ENCODE peak calls at places on chromosomes 5 and 9, in seven cellular contexts. J, E, Y, I, X, D and N are unnamed samples.

GRCh38 chr5:181086410-181087229 is 44.3 kb downstream of the OR2V1 start:
- DNase-seq in I (no peak), X (no peak), D (no peak), Y (no peak), J (no peak), E (no peak), N (no peak)

GRCh38 chr5:179927834-179928233 is 20.1 kb upstream of the TBC1D9B start:
- DNase-seq in J (no peak), E (no peak), Y (no peak), D (no peak), I (no peak), X (no peak), N (no peak)

GRCh38 chr5:56715996-56716395 is 99.4 kb upstream of the MAP3K1 start:
- DNase-seq in D (no peak), X (no peak), I (no peak), Y (no peak), J (no peak), E (no peak), N (no peak)

GRCh38 chr9:113737414-113738271 is 138.5 kb upstream of the ZNF618 start:
- DNase-seq in D (peak; percentile 49), I (peak; percentile 51), E (no peak), Y (peak; percentile 73), J (peak; percentile 51), X (peak; percentile 44), N (no peak)

GRCh38 chr9:83582026-83582425 is 40.9 kb upstream of the IDNK start:
- DNase-seq in Y (peak; percentile 72), X (no peak), E (no peak), J (peak; percentile 36), I (no peak), D (no peak), N (no peak)

GRCh38 chr5:56094579-56095361 is 100.0 kb upstream of the IL6ST start:
- DNase-seq in I (no peak), J (no peak), E (no peak), D (no peak), X (no peak), Y (no peak), N (no peak)

GRCh38 chr5:74945561-74946165 is 79.5 kb upstream of the FAM169A start:
- DNase-seq in D (no peak), J (no peak), X (no peak), Y (no peak), E (no peak), I (no peak), N (no peak)

GRCh38 chr5:86631165-86631564 is 13.4 kb downstream of the COX7C start:
- DNase-seq in E (no peak), Y (no peak), X (no peak), J (no peak), I (no peak), D (no peak), N (no peak)

GRCh38 chr5:101370240-101370639 is 467.2 kb upstream of the ST8SIA4 start:
- DNase-seq in Y (no peak), J (no peak), D (no peak), E (no peak), I (no peak), X (no peak), N (no peak)

GRCh38 chr9:69027355-69028097 is 8.0 kb upstream of the FXN start:
- DNase-seq in E (no peak), I (no peak), D (peak; percentile 69), J (peak; percentile 45), X (no peak), Y (peak; percentile 57), N (no peak)

GRCh38 chr9:93452710-93453046 is 703 bp downstream of the FAM120AOS start:
- DNase-seq in Y (no peak), D (peak; percentile 65), J (no peak), I (no peak), E (no peak), X (no peak), N (no peak)

GRCh38 chr9:112091805-112092204 is 83.3 kb downstream of the SUSD1 start:
- DNase-seq in E (no peak), D (no peak), Y (peak; percentile 54), J (peak; percentile 36), X (no peak), I (no peak), N (no peak)

GRCh38 chr5:179378116-179378440 is 32.8 kb upstream of the ADAMTS2 start:
- DNase-seq in J (no peak), Y (no peak), X (no peak), D (peak; percentile 26), E (no peak), I (no peak), N (no peak)

GRCh38 chr9:110126986-110127864 is 80.7 kb downstream of the C9orf152 start:
- DNase-seq in J (peak; percentile 89), Y (peak; percentile 98), D (peak; percentile 60), X (no peak), I (peak; percentile 55), E (peak; percentile 65), N (no peak)

GRCh38 chr9:13163287-13163686 is 116.2 kb downstream of the MPDZ start:
- DNase-seq in D (no peak), E (no peak), J (no peak), X (no peak), Y (no peak), I (no peak), N (no peak)

DNA sequence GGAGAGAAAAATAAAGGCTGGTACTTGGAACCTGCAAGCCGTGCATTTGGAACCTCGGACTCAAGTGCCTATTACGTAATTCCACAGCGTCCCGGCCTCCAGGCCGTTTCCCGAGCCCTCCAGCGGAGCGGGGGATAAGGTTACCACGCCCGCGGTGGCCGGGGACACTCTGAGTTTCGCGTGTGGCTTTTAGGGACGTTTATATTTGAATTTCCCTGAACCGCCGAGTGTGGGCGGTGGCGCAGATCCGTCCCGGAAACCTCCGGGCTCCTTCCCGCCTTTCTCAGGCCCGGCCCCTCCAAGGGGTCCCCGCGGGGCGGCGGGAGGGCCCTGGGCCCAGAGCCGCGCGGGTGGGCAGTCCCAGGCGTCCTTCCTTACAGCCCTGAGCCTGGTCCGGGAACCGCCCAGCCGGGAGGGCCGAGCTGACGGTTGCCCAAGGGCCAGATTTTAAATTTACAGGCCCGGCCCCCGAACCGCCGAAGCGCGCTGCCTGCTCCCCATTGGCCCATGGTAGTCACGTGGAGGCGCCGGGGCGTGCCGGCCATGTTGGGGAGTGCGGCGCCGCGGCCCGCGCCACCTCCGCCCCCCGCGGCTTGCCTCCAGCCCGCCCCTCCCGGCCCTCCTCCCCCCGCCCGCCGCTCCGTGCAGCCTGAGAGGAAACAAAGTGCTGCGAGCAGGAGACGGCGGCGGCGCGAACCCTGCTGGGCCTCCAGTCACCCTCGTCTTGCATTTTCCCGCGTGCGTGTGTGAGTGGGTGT is at the start of gene LMNB1:
- DNase-seq in J (peak; percentile 94), I (peak; percentile 96), Y (peak; percentile 97), X (peak; percentile 91), D (peak; percentile 97), E (peak; percentile 96), N (peak; percentile 77)
- TF ChIP-seq CTCF in J (no peak), I (no peak), Y (no peak), X (no peak), D (no peak), E (no peak), N (no peak)

GRCh38 chr9:36597412-36598178 is 24.9 kb downstream of the MELK start:
- DNase-seq in X (no peak), Y (peak; percentile 82), J (peak; percentile 70), D (no peak), E (no peak), I (no peak), N (no peak)
- TF ChIP-seq CTCF in X (no peak), Y (peak; percentile 89), J (peak; percentile 79), D (no peak), E (peak; percentile 17), I (no peak), N (no peak)

GRCh38 chr9:2242778-2243395 is 227.7 kb downstream of the SMARCA2 start:
- DNase-seq in I (no peak), J (no peak), X (no peak), D (no peak), E (no peak), Y (peak; percentile 31), N (no peak)

GRCh38 chr9:2241461-2241874 is 226.3 kb downstream of the SMARCA2 start:
- DNase-seq in J (peak; percentile 86), E (peak; percentile 53), D (no peak), I (no peak), Y (peak; percentile 91), X (no peak), N (no peak)

GRCh38 chr9:2243666-2244555 is 228.8 kb downstream of the SMARCA2 start:
- DNase-seq in J (no peak), D (no peak), I (no peak), E (no peak), Y (peak; percentile 61), X (no peak), N (no peak)

GRCh38 chr9:2241875-2242741 is 227.0 kb downstream of the SMARCA2 start:
- DNase-seq in I (peak; percentile 84), D (peak; percentile 82), E (peak; percentile 83), X (peak; percentile 65), J (peak; percentile 88), Y (peak; percentile 95), N (peak; percentile 50)
- TF ChIP-seq CTCF in I (no peak), D (no peak), E (no peak), X (no peak), J (no peak), Y (no peak), N (no peak)

GRCh38 chr9:77291714-77292113 is 114.4 kb downstream of the VPS13A start:
- DNase-seq in I (no peak), Y (peak; percentile 31), J (peak; percentile 33), D (no peak), E (no peak), X (no peak), N (no peak)
- TF ChIP-seq CTCF in I (no peak), Y (peak; percentile 56), J (peak; percentile 52), D (no peak), E (no peak), X (no peak), N (no peak)

GRCh38 chr9:87883990-87884389 is 1.3 kb downstream of the SPATA31E1 start:
- DNase-seq in X (no peak), E (peak; percentile 29), Y (no peak), D (no peak), I (no peak), J (no peak), N (no peak)
- TF ChIP-seq CTCF in X (no peak), E (no peak), Y (no peak), D (no peak), I (no peak), J (no peak), N (no peak)